ENCODE peak calls at places on chromosomes 12 and 14, in nine cellular contexts. T is CD8-positive, alpha-beta T cell; O is tibial artery; C is foreskin fibroblast; X is WERI-Rb-1; L is kidney; U is fibroblast of lung; V is AG10803; A is IMR-90. I is an unnamed sample.

GRCh38 chr12:114013601-114014345 is 47.6 kb upstream of the RBM19 start:
- DNase-seq in A (peak; percentile 37), V (peak; percentile 54), U (peak; percentile 47), T (no peak), L (no peak), X (no peak), O (no peak), C (peak; percentile 9), I (peak; percentile 45)

GRCh38 chr14:22849212-22849819 is 12.9 kb downstream of the MMP14 start:
- DNase-seq in A (no peak), T (no peak), C (peak; percentile 77), O (peak; percentile 93), U (no peak), X (no peak), L (peak; percentile 84), V (peak; percentile 70), I (peak; percentile 75)

GRCh38 chr12:65822732-65823480 is 1.4 kb upstream of the HMGA2 start:
- DNase-seq in O (no peak), X (peak; percentile 79), A (peak; percentile 79), L (no peak), V (no peak), T (no peak), U (peak; percentile 76), C (peak; percentile 75), I (peak; percentile 78)

GRCh38 chr12:93020225-93020997 is 91.3 kb upstream of the EEA1 start:
- DNase-seq in V (no peak), U (no peak), X (no peak), L (no peak), C (no peak), T (no peak), A (no peak), O (no peak), I (no peak)

GRCh38 chr14:101499080-101499479 is 62.2 kb upstream of the DIO3 start:
- DNase-seq in U (no peak), L (peak; percentile 41), O (peak; percentile 58), V (no peak), A (no peak), C (no peak), X (peak; percentile 1), T (no peak), I (no peak)

GRCh38 chr12:69254046-69254445 is 14.7 kb downstream of the CPSF6 start:
- DNase-seq in C (no peak), A (peak; percentile 46), T (no peak), L (no peak), V (peak; percentile 53), U (peak; percentile 63), X (no peak), O (no peak), I (peak; percentile 72)

GRCh38 chr12:6708968-6709394 is 8.4 kb upstream of the PIANP start:
- DNase-seq in O (no peak), L (no peak), V (no peak), C (no peak), U (no peak), T (no peak), A (no peak), X (no peak), I (no peak)

GRCh38 chr12:124461241-124461673 is 106.2 kb downstream of the NCOR2 start:
- DNase-seq in U (no peak), C (no peak), O (no peak), X (no peak), T (no peak), V (no peak), A (no peak), L (peak; percentile 66), I (no peak)

GRCh38 chr14:90093942-90094595 is 32.3 kb downstream of the KCNK13 start:
- DNase-seq in O (no peak), L (no peak), A (no peak), V (peak; percentile 51), X (no peak), T (no peak), U (peak; percentile 7), C (peak; percentile 5), I (peak; percentile 55)

GRCh38 chr12:75478395-75478794 is 2.2 kb upstream of the GLIPR1 start:
- DNase-seq in O (no peak), L (no peak), T (no peak), U (peak; percentile 82), C (peak; percentile 62), V (peak; percentile 71), A (peak; percentile 78), X (no peak), I (peak; percentile 80)

GRCh38 chr14:65412881-65413738 is 580 bp downstream of the FUT8 start:
- DNase-seq in U (peak; percentile 72), T (peak; percentile 58), A (peak; percentile 73), X (peak; percentile 23), C (peak; percentile 72), V (peak; percentile 72), L (no peak), O (no peak), I (peak; percentile 74)

GRCh38 chr12:18428416-18428815 is 167.1 kb downstream of the PIK3C2G start:
- DNase-seq in L (no peak), U (no peak), O (no peak), T (no peak), C (no peak), A (no peak), V (peak; percentile 10), X (no peak), I (no peak)

GRCh38 chr12:18432211-18432610 is 170.9 kb downstream of the PIK3C2G start:
- DNase-seq in O (no peak), A (no peak), T (no peak), U (peak; percentile 24), V (no peak), X (no peak), C (no peak), L (no peak), I (no peak)

GRCh38 chr12:18429366-18429765 is 168.0 kb downstream of the PIK3C2G start:
- DNase-seq in T (no peak), V (no peak), U (no peak), L (no peak), X (no peak), A (no peak), O (no peak), C (peak; percentile 29), I (no peak)

GRCh38 chr12:18431776-18432175 is 170.5 kb downstream of the PIK3C2G start:
- DNase-seq in O (no peak), U (no peak), A (no peak), V (no peak), L (no peak), T (no peak), X (no peak), C (no peak), I (no peak)

GRCh38 chr12:18430425-18431048 is 169.2 kb downstream of the PIK3C2G start:
- DNase-seq in U (peak; percentile 78), V (peak; percentile 68), A (peak; percentile 71), X (peak; percentile 62), O (no peak), L (no peak), C (peak; percentile 41), T (no peak), I (peak; percentile 80)
- TF ChIP-seq CTCF in U (peak; percentile 93), V (peak; percentile 98), A (peak; percentile 86), X (peak; percentile 72), O (peak; percentile 48), L (peak; percentile 76), C (peak; percentile 95), T (no peak), I (peak; percentile 99)

DNA sequence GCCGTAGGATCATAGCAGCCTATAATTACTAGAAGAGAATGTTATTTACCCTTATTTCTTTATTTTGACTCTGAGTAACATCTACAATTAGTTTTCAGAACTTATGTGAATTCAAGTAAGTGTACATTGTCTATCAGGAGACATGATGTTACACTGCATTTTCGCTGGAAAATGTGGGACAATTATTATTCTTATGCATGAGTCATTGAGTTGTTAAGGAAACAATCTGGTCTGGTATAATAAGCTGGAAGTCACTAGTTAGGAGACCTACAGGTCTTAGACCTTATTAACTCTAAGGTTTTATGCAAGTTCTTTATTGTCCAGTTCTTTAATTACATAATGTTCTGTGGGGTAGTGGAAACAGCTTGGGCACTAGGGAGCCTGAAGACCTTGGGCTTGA is 5.8 kb downstream of the KTN1 start:
- DNase-seq in T (no peak), A (peak; percentile 73), C (peak; percentile 28), V (peak; percentile 16), U (peak; percentile 51), L (no peak), X (no peak), O (no peak), I (peak; percentile 49)
- H3K4me3 ChIP-seq in T (no peak overlapping the region), A (no peak overlapping the region), C (no peak overlapping the region), V (no peak overlapping the region), U (no peak overlapping the region), L (no peak overlapping the region), X (no peak overlapping the region), O (no peak overlapping the region), I (no peak overlapping the region)

GRCh38 chr12:89468017-89468416 is 56.6 kb downstream of the GALNT4 start:
- DNase-seq in T (no peak), X (no peak), L (no peak), A (no peak), V (no peak), C (no peak), U (no peak), O (no peak), I (no peak)

GRCh38 chr12:89468648-89469326 is 55.8 kb downstream of the GALNT4 start:
- DNase-seq in V (no peak), O (no peak), T (no peak), A (no peak), X (no peak), C (no peak), U (no peak), L (no peak), I (no peak)

GRCh38 chr12:89472508-89472907 is 52.1 kb downstream of the GALNT4 start:
- DNase-seq in T (no peak), V (peak; percentile 77), L (no peak), O (no peak), C (peak; percentile 69), X (no peak), U (peak; percentile 59), A (peak; percentile 84), I (peak; percentile 47)

GRCh38 chr12:89469361-89469760 is 55.2 kb downstream of the GALNT4 start:
- DNase-seq in X (no peak), A (peak; percentile 73), O (no peak), L (no peak), C (peak; percentile 57), U (peak; percentile 47), T (peak; percentile 7), V (peak; percentile 29), I (peak; percentile 66)

DNA sequence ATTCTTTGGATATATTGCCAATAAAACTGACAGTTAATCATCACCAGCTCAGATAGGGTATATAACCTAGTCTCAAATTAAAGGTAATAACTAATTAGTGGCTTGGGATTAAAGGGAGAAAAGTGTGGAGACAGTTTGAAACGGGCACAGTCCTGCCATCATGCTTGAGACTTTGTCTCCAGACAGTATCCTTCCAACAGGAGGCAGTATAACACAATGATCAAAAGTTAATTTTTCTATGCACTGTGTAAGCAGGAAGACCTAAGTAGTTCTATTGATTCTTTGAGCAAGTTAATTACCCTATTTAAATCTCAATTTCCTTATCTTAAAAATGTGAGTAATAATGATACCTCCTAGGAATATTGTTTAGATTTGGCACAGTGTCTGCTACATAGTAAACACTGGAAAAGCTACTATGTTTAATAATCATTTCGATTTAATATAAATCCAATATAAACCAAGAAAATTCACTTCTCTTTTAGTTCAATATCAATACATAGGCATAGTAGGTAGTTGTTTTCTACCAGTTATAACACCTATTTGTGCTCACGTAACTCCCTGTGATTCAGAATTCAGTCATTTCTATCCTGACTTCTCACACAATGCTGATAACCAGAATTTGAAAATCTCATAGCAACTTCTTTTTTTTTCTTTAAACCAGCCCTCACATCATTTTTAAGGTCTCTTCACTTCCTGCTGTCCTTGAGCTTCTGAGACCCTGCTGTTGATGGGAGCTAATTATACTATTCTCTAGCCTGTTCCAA is 53.7 kb downstream of the GALNT4 start:
- DNase-seq in C (no peak), V (peak; percentile 54), U (peak; percentile 77), L (no peak), T (no peak), X (no peak), O (no peak), A (peak; percentile 68), I (peak; percentile 77)
- TF ChIP-seq CTCF in C (peak; percentile 43), V (peak; percentile 65), U (peak; percentile 61), L (peak; percentile 67), T (peak; percentile 70), X (peak; percentile 55), O (peak; percentile 49), A (peak; percentile 73), I (peak; percentile 73)

GRCh38 chr12:131848753-131849152 is 20.6 kb downstream of the MMP17 start:
- DNase-seq in T (no peak), V (no peak), A (no peak), L (no peak), C (no peak), O (no peak), X (no peak), U (no peak), I (no peak)
- H3K4me3 ChIP-seq in T (no peak overlapping the region), V (no peak overlapping the region), A (no peak overlapping the region), L (no peak overlapping the region), C (no peak overlapping the region), O (no peak overlapping the region), X (no peak overlapping the region), U (no peak overlapping the region), I (no peak overlapping the region)